ENCODE peak calls at places on chromosomes 6 and 20, in five cellular contexts. C is ovary, L is IMR-90, K is suprapubic skin, J is Peyer's patch. Z is an unnamed sample.

GRCh38 chr6:99745651-99746050 is 139.0 kb downstream of the PRDM13 start:
- DNase-seq in K (no peak), J (no peak), L (no peak), C (no peak), Z (no peak)

GRCh38 chr20:52103911-52104545 is 87.6 kb downstream of the ZFP64 start:
- DNase-seq in J (no peak), K (no peak), C (no peak), L (peak), Z (no peak)

GRCh38 chr20:46520976-46521579 is 7.7 kb upstream of the ZNF334 start:
- DNase-seq in J (no peak), L (peak), K (no peak), C (no peak), Z (peak)

GRCh38 chr6:109058620-109059019 is 36.0 kb downstream of the SESN1 start:
- DNase-seq in C (no peak), L (no peak), K (no peak), J (no peak), Z (no peak)

GRCh38 chr6:6314601-6315000 is 5.9 kb downstream of the F13A1 start:
- DNase-seq in K (no peak), L (no peak), C (no peak), J (no peak), Z (no peak)

GRCh38 chr6:91634791-91635190 is 1047.9 kb upstream of the MAP3K7 start:
- DNase-seq in L (no peak), K (no peak), C (no peak), J (no peak), Z (no peak)

GRCh38 chr6:166305562-166306117 is 2.6 kb downstream of the PRR18 start:
- DNase-seq in L (no peak), J (no peak), K (no peak), C (no peak), Z (no peak)

GRCh38 chr6:144215402-144215931 is 65.2 kb downstream of the STX11 start:
- DNase-seq in L (no peak), K (no peak), C (no peak), J (peak), Z (peak)

GRCh38 chr20:20457392-20458126 is 89.7 kb downstream of the INSM1 start:
- DNase-seq in L (peak), K (no peak), C (no peak), J (no peak), Z (no peak)

GRCh38 chr6:121434037-121434770 is 1.2 kb upstream of the GJA1 start:
- DNase-seq in L (peak), K (no peak), J (no peak), C (peak), Z (no peak)

GRCh38 chr6:37673436-37673835 is 24.2 kb downstream of the MDGA1 start:
- DNase-seq in L (no peak), J (no peak), K (no peak), C (no peak), Z (no peak)

GRCh38 chr6:101417899-101418298 is 24.4 kb downstream of the GRIK2 start:
- DNase-seq in C (no peak), L (no peak), J (no peak), K (no peak), Z (no peak)

GRCh38 chr20:17628101-17628841 is 53.8 kb downstream of the RRBP1 start:
- DNase-seq in K (no peak), L (no peak), C (no peak), J (peak), Z (no peak)

GRCh38 chr20:5171074-5171789 is 44.4 kb downstream of the CDS2 start:
- DNase-seq in C (peak), L (no peak), K (no peak), J (no peak), Z (peak)

GRCh38 chr6:122730334-122730733 is 49.2 kb upstream of the FABP7 start:
- DNase-seq in K (no peak), L (no peak), J (no peak), C (no peak), Z (no peak)

GRCh38 chr6:41704656-41705328 is 30.6 kb downstream of the TFEB start:
- DNase-seq in L (no peak), K (no peak), J (no peak), C (no peak), Z (no peak)

GRCh38 chr6:6703720-6704422 is 115.4 kb downstream of the LY86 start:
- DNase-seq in C (no peak), J (peak), K (no peak), L (no peak), Z (peak)

GRCh38 chr20:63061051-63061531 is 54.3 kb upstream of the BHLHE23 start:
- DNase-seq in J (peak), L (no peak), C (no peak), K (peak), Z (no peak)

GRCh38 chr6:45574885-45575284 is 197.2 kb upstream of the SUPT3H start:
- DNase-seq in J (no peak), K (no peak), L (no peak), C (no peak), Z (no peak)

GRCh38 chr6:152922706-152923105 is 60.1 kb downstream of the FBXO5 start:
- DNase-seq in J (no peak), L (no peak), C (no peak), K (no peak), Z (no peak)

GRCh38 chr6:127404594-127405178 is 54.5 kb downstream of the KIAA0408 start:
- DNase-seq in K (no peak), L (no peak), J (no peak), C (no peak), Z (no peak)

GRCh38 chr6:79463721-79464120 is 73.5 kb downstream of the LCA5 start:
- DNase-seq in L (no peak), K (no peak), J (no peak), C (no peak), Z (no peak)

GRCh38 chr20:53763707-53764415 is 170.2 kb upstream of the ZNF217 start:
- DNase-seq in K (no peak), L (peak), J (no peak), C (no peak), Z (no peak)

GRCh38 chr6:156822747-156823206 is 45.6 kb downstream of the ARID1B start:
- DNase-seq in K (no peak), C (no peak), J (no peak), L (no peak), Z (no peak)

GRCh38 chr20:51768759-51769517 is 748 bp upstream of the ATP9A start:
- DNase-seq in L (no peak), J (no peak), C (no peak), K (no peak), Z (no peak)

GRCh38 chr20:41173161-41173721 is 35.9 kb downstream of the PLCG1 start:
- DNase-seq in J (peak), C (peak), L (peak), K (peak), Z (peak)

GRCh38 chr6:83708970-83709747 is at the start of gene SNAP91:
- DNase-seq in J (no peak), C (peak), K (no peak), L (no peak), Z (no peak)

GRCh38 chr20:2604506-2604835 is 48.0 kb upstream of the NOP56 start:
- DNase-seq in C (no peak), K (no peak), J (no peak), L (no peak), Z (peak)

GRCh38 chr6:111472933-111473435 is 10.0 kb downstream of the REV3L start:
- DNase-seq in L (no peak), C (no peak), K (no peak), J (no peak), Z (no peak)

GRCh38 chr6:157429248-157429647 is 48.3 kb downstream of the ZDHHC14 start:
- DNase-seq in K (no peak), C (no peak), L (no peak), J (no peak), Z (no peak)

GRCh38 chr6:3321042-3321441 is 62.3 kb downstream of the PSMG4 start:
- DNase-seq in L (no peak), J (no peak), C (no peak), K (no peak), Z (no peak)

GRCh38 chr6:111113731-111114438 is 26.6 kb downstream of the SLC16A10 start:
- DNase-seq in K (no peak), J (no peak), C (peak), L (peak), Z (peak)

GRCh38 chr20:57384486-57384885 is 6.7 kb upstream of the RBM38 start:
- DNase-seq in K (peak), L (no peak), C (no peak), J (peak), Z (no peak)

GRCh38 chr6:8277769-8278168 is 157.6 kb downstream of the SLC35B3 start:
- DNase-seq in L (no peak), K (no peak), C (no peak), J (no peak), Z (no peak)

GRCh38 chr6:20092071-20092566 is 120.2 kb downstream of the MBOAT1 start:
- DNase-seq in C (no peak), K (no peak), J (no peak), L (peak), Z (peak)

GRCh38 chr6:15501806-15502450 is 160.9 kb downstream of the DTNBP1 start:
- DNase-seq in L (peak), C (peak), K (peak), J (no peak), Z (no peak)

GRCh38 chr20:2507875-2508630 is 662 bp downstream of the ZNF343 start:
- DNase-seq in J (no peak), K (no peak), L (peak), C (peak), Z (peak)

GRCh38 chr20:47318596-47319516 is 37.6 kb downstream of the ZMYND8 start:
- DNase-seq in L (peak), C (peak), J (peak), K (peak), Z (peak)

GRCh38 chr20:11847827-11848226 is 69.9 kb upstream of the BTBD3 start:
- DNase-seq in L (no peak), K (no peak), C (no peak), J (no peak), Z (no peak)

GRCh38 chr6:42783177-42783875 is 1.5 kb downstream of the BICRAL start:
- DNase-seq in C (peak), L (peak), J (peak), K (peak), Z (peak)
- TF ChIP-seq POLR2A in C (peak), L (peak), J (peak), K (no peak), Z (peak)

DNA sequence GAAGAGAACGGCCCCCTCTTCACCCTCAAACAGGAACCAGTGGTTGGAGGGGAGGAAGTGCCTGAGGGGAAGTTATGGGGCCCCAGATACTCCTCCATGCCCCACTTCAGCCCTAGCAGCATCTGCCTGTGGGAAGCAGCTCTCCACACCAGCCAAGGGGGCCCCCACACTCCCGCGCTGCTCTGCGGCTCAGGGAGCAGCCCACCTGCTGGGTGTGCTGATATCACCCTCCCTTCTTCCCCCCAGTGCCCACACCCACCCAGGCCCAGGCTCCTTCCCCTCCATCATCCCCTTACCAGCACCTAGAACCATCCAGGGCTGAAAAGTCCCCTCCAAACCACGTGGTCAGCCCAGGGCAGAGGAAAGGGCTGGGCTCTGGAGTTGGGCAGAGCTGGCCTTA is 519 bp downstream of the LST1 start:
- DNase-seq in C (no peak), K (no peak), J (no peak), L (no peak), Z (no peak)
- TF ChIP-seq POLR2A in C (no peak), K (no peak), J (no peak), L (no peak), Z (no peak)

GRCh38 chr20:31811796-31812728 is 7.1 kb upstream of the MYLK2 start:
- DNase-seq in L (peak), K (peak), J (no peak), C (no peak), Z (no peak)
- TF ChIP-seq POLR2A in L (no peak), K (no peak), J (no peak), C (no peak), Z (no peak)

GRCh38 chr20:34558320-34559202 is at the start of gene MAP1LC3A:
- DNase-seq in K (peak), C (peak), J (peak), L (peak), Z (peak)
- TF ChIP-seq POLR2A in K (no peak), C (peak), J (peak), L (peak), Z (peak)

DNA sequence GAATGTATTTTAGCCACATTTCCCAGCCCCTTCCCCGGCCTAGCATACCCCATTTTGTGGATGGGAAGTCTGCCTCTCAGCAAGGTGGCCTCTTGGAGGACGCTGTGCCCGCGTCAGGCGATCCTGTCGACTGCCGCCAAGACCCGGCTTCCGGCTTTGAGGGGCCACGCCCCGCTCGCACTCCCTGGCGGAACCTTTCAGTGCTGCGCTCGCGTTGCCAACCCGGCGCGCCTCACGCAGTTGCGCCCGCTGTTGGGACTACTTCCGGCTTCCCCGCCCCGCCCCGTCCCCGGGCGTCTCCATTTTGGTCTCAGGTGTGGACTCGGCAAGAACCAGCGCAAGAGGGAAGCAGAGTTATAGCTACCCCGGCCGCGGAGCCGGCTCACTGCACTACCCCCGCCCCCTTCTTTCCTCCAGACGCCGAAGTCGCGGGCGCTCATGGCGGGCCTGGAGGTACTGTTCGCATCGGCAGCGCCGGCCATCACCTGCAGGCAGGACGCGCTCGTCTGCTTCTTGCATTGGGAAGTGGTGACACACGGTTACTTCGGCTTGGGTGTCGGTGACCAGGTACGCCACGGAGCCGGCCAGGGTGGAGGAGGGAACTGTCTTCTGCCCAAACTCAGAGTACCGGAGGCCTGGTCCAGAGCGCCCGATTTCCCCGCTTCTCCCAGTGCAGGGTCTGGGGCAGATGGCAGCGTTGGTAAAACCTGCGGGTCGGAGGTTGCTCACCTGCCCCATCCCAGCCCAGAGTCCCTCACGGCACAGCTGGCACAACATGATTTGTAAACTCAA is at the start of gene PSMF1:
- DNase-seq in J (peak), K (peak), L (peak), C (peak), Z (peak)
- TF ChIP-seq POLR2A in J (peak), K (no peak), L (peak), C (no peak), Z (peak)

GRCh38 chr6:129644567-129645015 is 65.4 kb downstream of the ARHGAP18 start:
- DNase-seq in C (no peak), L (peak), J (no peak), K (no peak), Z (no peak)

GRCh38 chr6:129646617-129647016 is 63.4 kb downstream of the ARHGAP18 start:
- DNase-seq in L (peak), C (no peak), J (no peak), K (no peak), Z (no peak)

GRCh38 chr6:129646140-129646569 is 63.8 kb downstream of the ARHGAP18 start:
- DNase-seq in L (no peak), K (no peak), J (no peak), C (no peak), Z (no peak)

GRCh38 chr6:129647044-129647443 is 62.9 kb downstream of the ARHGAP18 start:
- DNase-seq in J (no peak), C (no peak), L (no peak), K (no peak), Z (no peak)

GRCh38 chr6:129645371-129646139 is 64.4 kb downstream of the ARHGAP18 start:
- DNase-seq in C (no peak), J (no peak), L (no peak), K (no peak), Z (no peak)
- TF ChIP-seq POLR2A in C (no peak), J (no peak), L (no peak), K (no peak), Z (no peak)

DNA sequence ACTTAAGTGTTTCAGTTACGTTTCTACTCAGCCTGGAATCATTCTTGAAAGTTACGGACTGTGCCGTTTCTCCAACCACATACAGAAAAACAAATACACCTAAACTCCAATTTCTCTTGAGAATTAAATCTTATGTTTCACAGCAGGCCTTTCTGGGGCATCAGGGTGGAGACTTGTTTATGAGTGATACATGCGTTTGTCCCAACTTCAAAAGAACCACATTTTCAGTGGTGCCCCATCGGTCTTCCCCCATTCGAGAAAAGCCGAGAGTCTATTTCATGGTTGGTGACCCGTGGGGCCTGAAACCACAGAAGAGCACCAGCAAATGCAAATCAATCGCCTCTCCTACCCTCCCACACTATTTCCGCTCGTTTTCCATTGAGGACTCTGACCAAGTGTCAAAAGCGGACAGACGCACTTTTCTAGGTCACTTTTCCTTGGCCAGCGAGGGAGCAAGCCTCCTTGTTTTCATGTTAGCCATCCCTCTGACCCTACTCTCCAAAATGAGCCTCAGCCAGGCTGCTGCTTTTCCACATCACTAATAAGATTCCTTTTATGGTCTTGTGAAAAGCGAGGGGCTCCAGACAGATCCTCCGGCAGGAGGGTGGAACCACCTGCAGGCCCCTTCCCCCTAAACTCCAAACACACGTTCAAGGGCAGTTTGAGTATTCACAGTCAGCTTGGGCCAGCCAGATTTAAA is 3.1 kb downstream of the JAG1 start:
- DNase-seq in K (no peak), C (no peak), J (no peak), L (peak), Z (no peak)
- TF ChIP-seq POLR2A in K (no peak), C (no peak), J (no peak), L (no peak), Z (no peak)

GRCh38 chr6:159981171-159981571 is 12.3 kb downstream of the IGF2R start:
- DNase-seq in J (no peak), C (no peak), L (no peak), K (no peak), Z (no peak)

GRCh38 chr6:159982726-159983506 is 14.0 kb downstream of the IGF2R start:
- DNase-seq in J (no peak), C (no peak), K (no peak), L (peak), Z (peak)

GRCh38 chr6:159980474-159980873 is 11.6 kb downstream of the IGF2R start:
- DNase-seq in K (no peak), J (no peak), C (no peak), L (no peak), Z (no peak)

GRCh38 chr6:159983641-159984080 is 14.8 kb downstream of the IGF2R start:
- DNase-seq in C (no peak), J (no peak), L (peak), K (no peak), Z (peak)

GRCh38 chr6:159981591-159982245 is 12.8 kb downstream of the IGF2R start:
- DNase-seq in J (no peak), K (no peak), L (peak), C (peak), Z (peak)
- TF ChIP-seq POLR2A in J (no peak), K (no peak), L (no peak), C (no peak), Z (no peak)

GRCh38 chr6:43788305-43788704 is 18.3 kb downstream of the VEGFA start:
- DNase-seq in L (no peak), J (no peak), C (no peak), K (no peak), Z (no peak)

GRCh38 chr6:43785220-43785752 is 15.3 kb downstream of the VEGFA start:
- DNase-seq in C (no peak), L (no peak), K (no peak), J (no peak), Z (no peak)

GRCh38 chr6:43785904-43786303 is 15.9 kb downstream of the VEGFA start:
- DNase-seq in K (no peak), J (no peak), C (no peak), L (no peak), Z (no peak)

GRCh38 chr6:43784049-43784855 is 14.2 kb downstream of the VEGFA start:
- DNase-seq in L (no peak), C (no peak), K (no peak), J (no peak), Z (no peak)

DNA sequence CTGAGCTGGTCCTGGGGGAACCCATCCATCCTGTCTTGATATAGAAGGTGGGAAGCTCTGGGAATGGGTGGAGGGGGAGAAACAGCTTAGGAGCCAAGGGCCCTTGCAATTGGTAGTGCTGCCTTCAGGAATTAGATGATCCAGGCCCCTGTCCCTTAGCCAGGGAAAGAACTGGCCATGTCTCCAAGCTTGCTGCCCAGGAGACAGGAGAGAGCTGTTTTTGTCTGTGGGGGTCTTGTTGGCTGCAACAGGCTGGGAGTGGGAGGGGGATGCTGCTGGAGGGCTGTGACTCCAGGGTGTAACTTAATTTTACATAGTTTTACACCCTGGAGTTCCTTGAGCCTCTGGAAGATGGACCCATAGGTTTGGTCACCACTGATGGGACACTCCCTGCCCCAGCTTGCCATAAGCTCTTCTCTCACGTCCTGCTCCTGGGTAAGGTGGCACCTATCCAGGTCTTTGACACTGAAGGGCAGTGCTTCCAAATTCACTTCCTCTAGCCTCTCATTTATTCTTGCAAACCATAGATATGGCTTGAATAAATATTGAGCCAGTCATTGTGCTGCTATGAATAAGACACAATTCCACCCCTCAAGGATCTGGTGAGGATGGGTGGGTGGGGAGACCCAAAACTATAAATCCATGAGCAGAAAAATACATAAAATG is 16.8 kb downstream of the VEGFA start:
- DNase-seq in K (no peak), C (no peak), L (peak), J (no peak), Z (no peak)
- TF ChIP-seq POLR2A in K (no peak), C (no peak), L (peak), J (no peak), Z (peak)